ENCODE peak calls at places on chromosomes 7 and 10, in ten cellular contexts. One of them, this sample, is unnamed.

GRCh38 chr10:89279449-89279869 is 22.4 kb upstream of the IFIT2 start:
- DNase-seq in cardiac muscle cell: peak; percentile 89
- DNase-seq in naive thymus-derived CD4-positive, alpha-beta T cell: no peak
- DNase-seq in H9: no peak
- DNase-seq in uterus: no peak
- DNase-seq in OCI-LY7: no peak
- DNase-seq in heart left ventricle: peak; percentile 38
- DNase-seq in A549: peak; percentile 30
- DNase-seq in Peyer's patch: no peak
- DNase-seq in neural progenitor cell: no peak
- DNase-seq in this sample: no peak

GRCh38 chr7:39421251-39421650 is 145.0 kb upstream of the YAE1 start:
- DNase-seq in uterus: no peak
- DNase-seq in neural progenitor cell: no peak
- DNase-seq in heart left ventricle: no peak
- DNase-seq in A549: no peak
- DNase-seq in OCI-LY7: no peak
- DNase-seq in cardiac muscle cell: no peak
- DNase-seq in H9: no peak
- DNase-seq in naive thymus-derived CD4-positive, alpha-beta T cell: no peak
- DNase-seq in Peyer's patch: no peak
- DNase-seq in this sample: no peak

GRCh38 chr7:156578978-156579430 is 61.6 kb upstream of the RNF32 start:
- DNase-seq in neural progenitor cell: peak; percentile 27
- DNase-seq in naive thymus-derived CD4-positive, alpha-beta T cell: no peak
- DNase-seq in cardiac muscle cell: no peak
- DNase-seq in OCI-LY7: no peak
- DNase-seq in A549: no peak
- DNase-seq in Peyer's patch: no peak
- DNase-seq in H9: peak; percentile 54
- DNase-seq in heart left ventricle: no peak
- DNase-seq in uterus: no peak
- DNase-seq in this sample: no peak

GRCh38 chr7:40194743-40195142 is 59.9 kb downstream of the SUGCT start:
- DNase-seq in neural progenitor cell: no peak
- DNase-seq in OCI-LY7: no peak
- DNase-seq in Peyer's patch: no peak
- DNase-seq in H9: no peak
- DNase-seq in heart left ventricle: no peak
- DNase-seq in A549: no peak
- DNase-seq in cardiac muscle cell: peak; percentile 60
- DNase-seq in uterus: no peak
- DNase-seq in naive thymus-derived CD4-positive, alpha-beta T cell: no peak
- DNase-seq in this sample: no peak

GRCh38 chr7:93148135-93148534 is at the start of gene SAMD9L:
- DNase-seq in neural progenitor cell: no peak
- DNase-seq in naive thymus-derived CD4-positive, alpha-beta T cell: peak; percentile 30
- DNase-seq in heart left ventricle: no peak
- DNase-seq in cardiac muscle cell: peak; percentile 40
- DNase-seq in uterus: no peak
- DNase-seq in Peyer's patch: no peak
- DNase-seq in H9: no peak
- DNase-seq in OCI-LY7: peak; percentile 54
- DNase-seq in A549: peak; percentile 4
- DNase-seq in this sample: no peak

GRCh38 chr7:132557489-132558044 is 18.7 kb downstream of the PLXNA4 start:
- DNase-seq in OCI-LY7: no peak
- DNase-seq in cardiac muscle cell: peak; percentile 56
- DNase-seq in A549: peak; percentile 52
- DNase-seq in heart left ventricle: no peak
- DNase-seq in H9: no peak
- DNase-seq in uterus: no peak
- DNase-seq in naive thymus-derived CD4-positive, alpha-beta T cell: no peak
- DNase-seq in neural progenitor cell: no peak
- DNase-seq in Peyer's patch: no peak
- DNase-seq in this sample: no peak

GRCh38 chr7:51045319-51046102 is 262.8 kb upstream of the GRB10 start:
- DNase-seq in cardiac muscle cell: no peak
- DNase-seq in OCI-LY7: no peak
- DNase-seq in heart left ventricle: no peak
- DNase-seq in A549: peak; percentile 66
- DNase-seq in naive thymus-derived CD4-positive, alpha-beta T cell: no peak
- DNase-seq in Peyer's patch: no peak
- DNase-seq in uterus: no peak
- DNase-seq in H9: no peak
- DNase-seq in neural progenitor cell: no peak
- DNase-seq in this sample: no peak

GRCh38 chr7:87146740-87147386 is 5.4 kb upstream of the DMTF1 start:
- DNase-seq in neural progenitor cell: no peak
- DNase-seq in H9: peak; percentile 41
- DNase-seq in A549: no peak
- DNase-seq in naive thymus-derived CD4-positive, alpha-beta T cell: no peak
- DNase-seq in OCI-LY7: no peak
- DNase-seq in Peyer's patch: no peak
- DNase-seq in heart left ventricle: no peak
- DNase-seq in uterus: no peak
- DNase-seq in cardiac muscle cell: no peak
- DNase-seq in this sample: peak; percentile 26

GRCh38 chr10:49647554-49647953 is 31.9 kb upstream of the C10orf53 start:
- DNase-seq in A549: no peak
- DNase-seq in naive thymus-derived CD4-positive, alpha-beta T cell: no peak
- DNase-seq in H9: no peak
- DNase-seq in Peyer's patch: no peak
- DNase-seq in uterus: no peak
- DNase-seq in heart left ventricle: no peak
- DNase-seq in OCI-LY7: no peak
- DNase-seq in neural progenitor cell: no peak
- DNase-seq in cardiac muscle cell: no peak
- DNase-seq in this sample: no peak

GRCh38 chr7:121499526-121500123 is 103.5 kb upstream of the FAM3C start:
- DNase-seq in A549: no peak
- DNase-seq in neural progenitor cell: no peak
- DNase-seq in OCI-LY7: no peak
- DNase-seq in uterus: no peak
- DNase-seq in cardiac muscle cell: no peak
- DNase-seq in naive thymus-derived CD4-positive, alpha-beta T cell: no peak
- DNase-seq in heart left ventricle: no peak
- DNase-seq in Peyer's patch: no peak
- DNase-seq in H9: no peak
- DNase-seq in this sample: no peak

GRCh38 chr10:133276435-133277201 is at the start of gene ADAM8:
- DNase-seq in H9: peak; percentile 90
- DNase-seq in cardiac muscle cell: no peak
- DNase-seq in Peyer's patch: peak; percentile 77
- DNase-seq in A549: no peak
- DNase-seq in OCI-LY7: peak; percentile 57
- DNase-seq in heart left ventricle: peak; percentile 52
- DNase-seq in neural progenitor cell: peak; percentile 77
- DNase-seq in naive thymus-derived CD4-positive, alpha-beta T cell: peak; percentile 52
- DNase-seq in uterus: no peak
- DNase-seq in this sample: peak; percentile 55

GRCh38 chr10:70292016-70292415 is 8.2 kb upstream of the NPFFR1 start:
- DNase-seq in naive thymus-derived CD4-positive, alpha-beta T cell: no peak
- DNase-seq in A549: no peak
- DNase-seq in neural progenitor cell: no peak
- DNase-seq in heart left ventricle: no peak
- DNase-seq in uterus: no peak
- DNase-seq in OCI-LY7: no peak
- DNase-seq in Peyer's patch: no peak
- DNase-seq in cardiac muscle cell: no peak
- DNase-seq in H9: no peak
- DNase-seq in this sample: no peak

GRCh38 chr7:86904949-86905834 is 154.3 kb downstream of the ELAPOR2 start:
- DNase-seq in uterus: no peak
- DNase-seq in Peyer's patch: no peak
- DNase-seq in cardiac muscle cell: peak; percentile 42
- DNase-seq in heart left ventricle: no peak
- DNase-seq in neural progenitor cell: peak; percentile 42
- DNase-seq in A549: peak; percentile 42
- DNase-seq in naive thymus-derived CD4-positive, alpha-beta T cell: no peak
- DNase-seq in OCI-LY7: peak; percentile 13
- DNase-seq in H9: no peak
- DNase-seq in this sample: no peak

DNA sequence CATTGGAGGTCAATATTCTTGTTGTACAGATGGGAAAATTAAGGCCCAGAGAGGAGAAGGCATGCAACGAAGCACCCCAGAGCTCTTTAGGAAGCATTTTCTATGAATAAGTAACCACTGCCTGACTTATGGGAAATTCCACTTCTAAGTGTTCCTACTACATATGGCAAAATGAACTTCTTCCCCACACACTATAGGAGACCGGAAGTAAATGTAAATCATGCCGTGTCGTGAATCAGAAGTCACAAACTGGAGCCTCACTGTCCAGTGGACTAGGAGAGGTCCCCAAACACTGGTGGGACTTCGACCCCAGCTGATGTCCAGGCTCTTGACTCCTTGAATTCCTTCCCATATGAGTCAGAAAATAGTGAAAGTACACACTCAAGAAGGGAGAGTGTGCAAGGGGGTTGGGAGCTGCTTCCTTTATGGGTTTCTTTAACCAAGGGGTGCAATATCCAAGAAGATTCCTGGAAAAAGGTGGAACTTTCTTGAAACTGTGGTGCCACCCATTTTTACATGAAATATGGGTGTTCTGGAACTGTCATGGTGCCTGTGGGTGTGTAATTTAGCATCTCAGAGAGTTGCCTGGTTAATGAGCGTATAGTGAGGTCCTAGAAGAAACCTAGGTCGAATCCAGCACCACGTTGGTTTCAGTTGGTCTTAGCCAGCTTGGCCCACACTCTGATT is 6.7 kb downstream of the RASSF4 start:
- DNase-seq in naive thymus-derived CD4-positive, alpha-beta T cell: no peak
- DNase-seq in heart left ventricle: peak; percentile 13
- DNase-seq in A549: no peak
- DNase-seq in OCI-LY7: no peak
- DNase-seq in uterus: no peak
- DNase-seq in H9: no peak
- DNase-seq in Peyer's patch: no peak
- DNase-seq in neural progenitor cell: no peak
- DNase-seq in cardiac muscle cell: no peak
- DNase-seq in this sample: no peak
- H3K4me1 ChIP-seq in naive thymus-derived CD4-positive, alpha-beta T cell: peaks cover 29% of the 10 kb centered on the region
- H3K4me1 ChIP-seq in heart left ventricle: peaks cover 91% of the 10 kb centered on the region
- H3K4me1 ChIP-seq in A549: peaks cover 7% of the 10 kb centered on the region
- H3K4me1 ChIP-seq in OCI-LY7: peaks cover 65% of the 10 kb centered on the region
- H3K4me1 ChIP-seq in uterus: no peaks in the 10 kb centered on the region
- H3K4me1 ChIP-seq in H9: peaks cover 17% of the 10 kb centered on the region
- H3K4me1 ChIP-seq in Peyer's patch: peaks cover 25% of the 10 kb centered on the region
- H3K4me1 ChIP-seq in neural progenitor cell: peaks cover 38% of the 10 kb centered on the region
- H3K4me1 ChIP-seq in cardiac muscle cell: peaks cover 53% of the 10 kb centered on the region
- H3K4me1 ChIP-seq in this sample: peaks cover 14% of the 10 kb centered on the region

GRCh38 chr10:62081322-62081945 is 179.9 kb downstream of the ARID5B start:
- DNase-seq in naive thymus-derived CD4-positive, alpha-beta T cell: no peak
- DNase-seq in heart left ventricle: no peak
- DNase-seq in OCI-LY7: peak; percentile 34
- DNase-seq in cardiac muscle cell: no peak
- DNase-seq in neural progenitor cell: no peak
- DNase-seq in A549: no peak
- DNase-seq in H9: no peak
- DNase-seq in Peyer's patch: no peak
- DNase-seq in uterus: no peak
- DNase-seq in this sample: no peak
- H3K4me1 ChIP-seq in naive thymus-derived CD4-positive, alpha-beta T cell: peaks cover 44% of the 10 kb centered on the region
- H3K4me1 ChIP-seq in heart left ventricle: peaks cover 83% of the 10 kb centered on the region
- H3K4me1 ChIP-seq in OCI-LY7: peaks cover 67% of the 10 kb centered on the region
- H3K4me1 ChIP-seq in cardiac muscle cell: peaks cover 21% of the 10 kb centered on the region
- H3K4me1 ChIP-seq in neural progenitor cell: no peaks in the 10 kb centered on the region
- H3K4me1 ChIP-seq in A549: peaks cover 54% of the 10 kb centered on the region
- H3K4me1 ChIP-seq in H9: no peaks in the 10 kb centered on the region
- H3K4me1 ChIP-seq in Peyer's patch: peaks cover 6% of the 10 kb centered on the region
- H3K4me1 ChIP-seq in uterus: no peaks in the 10 kb centered on the region
- H3K4me1 ChIP-seq in this sample: peaks cover 25% of the 10 kb centered on the region

GRCh38 chr7:18552943-18553584 is 57.5 kb downstream of the HDAC9 start:
- DNase-seq in uterus: no peak
- DNase-seq in Peyer's patch: no peak
- DNase-seq in A549: peak; percentile 69
- DNase-seq in OCI-LY7: peak; percentile 54
- DNase-seq in H9: no peak
- DNase-seq in heart left ventricle: no peak
- DNase-seq in naive thymus-derived CD4-positive, alpha-beta T cell: no peak
- DNase-seq in neural progenitor cell: no peak
- DNase-seq in cardiac muscle cell: no peak
- DNase-seq in this sample: no peak

GRCh38 chr7:18555120-18555519 is 59.6 kb downstream of the HDAC9 start:
- DNase-seq in H9: no peak
- DNase-seq in A549: no peak
- DNase-seq in Peyer's patch: no peak
- DNase-seq in uterus: no peak
- DNase-seq in naive thymus-derived CD4-positive, alpha-beta T cell: no peak
- DNase-seq in heart left ventricle: no peak
- DNase-seq in cardiac muscle cell: no peak
- DNase-seq in neural progenitor cell: no peak
- DNase-seq in OCI-LY7: no peak
- DNase-seq in this sample: no peak

GRCh38 chr7:18552311-18552916 is 56.9 kb downstream of the HDAC9 start:
- DNase-seq in cardiac muscle cell: no peak
- DNase-seq in uterus: no peak
- DNase-seq in heart left ventricle: no peak
- DNase-seq in naive thymus-derived CD4-positive, alpha-beta T cell: no peak
- DNase-seq in Peyer's patch: no peak
- DNase-seq in neural progenitor cell: no peak
- DNase-seq in H9: no peak
- DNase-seq in OCI-LY7: no peak
- DNase-seq in A549: no peak
- DNase-seq in this sample: no peak

GRCh38 chr7:18555968-18556367 is 60.4 kb downstream of the HDAC9 start:
- DNase-seq in A549: no peak
- DNase-seq in naive thymus-derived CD4-positive, alpha-beta T cell: no peak
- DNase-seq in heart left ventricle: no peak
- DNase-seq in H9: no peak
- DNase-seq in cardiac muscle cell: no peak
- DNase-seq in Peyer's patch: no peak
- DNase-seq in OCI-LY7: no peak
- DNase-seq in neural progenitor cell: no peak
- DNase-seq in uterus: no peak
- DNase-seq in this sample: no peak

GRCh38 chr7:18553585-18554055 is 58.1 kb downstream of the HDAC9 start:
- DNase-seq in heart left ventricle: no peak
- DNase-seq in A549: no peak
- DNase-seq in Peyer's patch: no peak
- DNase-seq in neural progenitor cell: no peak
- DNase-seq in OCI-LY7: no peak
- DNase-seq in naive thymus-derived CD4-positive, alpha-beta T cell: no peak
- DNase-seq in cardiac muscle cell: no peak
- DNase-seq in H9: no peak
- DNase-seq in uterus: no peak
- DNase-seq in this sample: no peak
- H3K4me1 ChIP-seq in heart left ventricle: peaks cover 50% of the 10 kb centered on the region
- H3K4me1 ChIP-seq in A549: peaks cover 4% of the 10 kb centered on the region
- H3K4me1 ChIP-seq in Peyer's patch: no peaks in the 10 kb centered on the region
- H3K4me1 ChIP-seq in neural progenitor cell: no peaks in the 10 kb centered on the region
- H3K4me1 ChIP-seq in OCI-LY7: peaks cover 49% of the 10 kb centered on the region
- H3K4me1 ChIP-seq in naive thymus-derived CD4-positive, alpha-beta T cell: no peaks in the 10 kb centered on the region
- H3K4me1 ChIP-seq in cardiac muscle cell: peaks cover 13% of the 10 kb centered on the region
- H3K4me1 ChIP-seq in H9: peaks cover 3% of the 10 kb centered on the region
- H3K4me1 ChIP-seq in uterus: peaks cover 7% of the 10 kb centered on the region
- H3K4me1 ChIP-seq in this sample: no peaks in the 10 kb centered on the region

GRCh38 chr7:100546868-100547800 is 8.1 kb downstream of the AGFG2 start:
- DNase-seq in neural progenitor cell: no peak
- DNase-seq in A549: no peak
- DNase-seq in cardiac muscle cell: no peak
- DNase-seq in uterus: no peak
- DNase-seq in H9: no peak
- DNase-seq in naive thymus-derived CD4-positive, alpha-beta T cell: no peak
- DNase-seq in OCI-LY7: no peak
- DNase-seq in heart left ventricle: no peak
- DNase-seq in Peyer's patch: no peak
- DNase-seq in this sample: peak; percentile 56
- H3K4me1 ChIP-seq in neural progenitor cell: peaks cover 21% of the 10 kb centered on the region
- H3K4me1 ChIP-seq in A549: peaks cover 68% of the 10 kb centered on the region
- H3K4me1 ChIP-seq in cardiac muscle cell: peaks cover 30% of the 10 kb centered on the region
- H3K4me1 ChIP-seq in uterus: peaks cover 30% of the 10 kb centered on the region
- H3K4me1 ChIP-seq in H9: peaks cover 19% of the 10 kb centered on the region
- H3K4me1 ChIP-seq in naive thymus-derived CD4-positive, alpha-beta T cell: peaks cover 79% of the 10 kb centered on the region
- H3K4me1 ChIP-seq in OCI-LY7: peaks cover 85% of the 10 kb centered on the region
- H3K4me1 ChIP-seq in heart left ventricle: peaks cover 56% of the 10 kb centered on the region
- H3K4me1 ChIP-seq in Peyer's patch: peaks cover 18% of the 10 kb centered on the region
- H3K4me1 ChIP-seq in this sample: peaks cover 49% of the 10 kb centered on the region